ENCODE peak calls at places on chromosomes 7 and 10, in seven cellular contexts. One of them, this sample, is unnamed. For H3K27me3, the result is how much of the 10 kb centered on the place peaks cover.

GRCh38 chr7:103851357-103851756 is 138.1 kb downstream of the RELN start:
- DNase-seq in dorsolateral prefrontal cortex: no peak
- DNase-seq in keratinocyte: no peak
- DNase-seq in tibial nerve: no peak
- DNase-seq in breast epithelium: no peak
- DNase-seq in IMR-90: peak
- DNase-seq in RWPE2: no peak
- DNase-seq in this sample: no peak

GRCh38 chr10:73263948-73264347 is 11.5 kb upstream of the MRPS16 start:
- DNase-seq in dorsolateral prefrontal cortex: no peak
- DNase-seq in keratinocyte: no peak
- DNase-seq in tibial nerve: no peak
- DNase-seq in breast epithelium: no peak
- DNase-seq in IMR-90: peak
- DNase-seq in RWPE2: no peak
- DNase-seq in this sample: no peak

GRCh38 chr7:961546-962400 is 7.3 kb upstream of the ADAP1 start:
- DNase-seq in dorsolateral prefrontal cortex: no peak
- DNase-seq in keratinocyte: no peak
- DNase-seq in tibial nerve: no peak
- DNase-seq in breast epithelium: peak
- DNase-seq in IMR-90: no peak
- DNase-seq in RWPE2: peak
- DNase-seq in this sample: peak

GRCh38 chr10:110337906-110338305 is 33.2 kb upstream of the SMNDC1 start:
- DNase-seq in dorsolateral prefrontal cortex: no peak
- DNase-seq in keratinocyte: no peak
- DNase-seq in tibial nerve: no peak
- DNase-seq in breast epithelium: no peak
- DNase-seq in IMR-90: peak
- DNase-seq in RWPE2: no peak
- DNase-seq in this sample: no peak

GRCh38 chr10:22978287-22978686 is 50.4 kb downstream of the ARMC3 start:
- DNase-seq in dorsolateral prefrontal cortex: no peak
- DNase-seq in keratinocyte: no peak
- DNase-seq in tibial nerve: no peak
- DNase-seq in breast epithelium: no peak
- DNase-seq in IMR-90: no peak
- DNase-seq in RWPE2: no peak
- DNase-seq in this sample: no peak

GRCh38 chr7:70777251-70777650 is 354.7 kb upstream of the GALNT17 start:
- DNase-seq in dorsolateral prefrontal cortex: no peak
- DNase-seq in keratinocyte: no peak
- DNase-seq in tibial nerve: no peak
- DNase-seq in breast epithelium: no peak
- DNase-seq in IMR-90: no peak
- DNase-seq in RWPE2: no peak
- DNase-seq in this sample: no peak

GRCh38 chr10:24723788-24724380 is at the start of gene ARHGAP21:
- DNase-seq in dorsolateral prefrontal cortex: peak
- DNase-seq in keratinocyte: no peak
- DNase-seq in tibial nerve: peak
- DNase-seq in breast epithelium: peak
- DNase-seq in IMR-90: peak
- DNase-seq in RWPE2: peak
- DNase-seq in this sample: peak

GRCh38 chr10:69800109-69800508 is 1.6 kb upstream of the COL13A1 start:
- DNase-seq in dorsolateral prefrontal cortex: no peak
- DNase-seq in keratinocyte: peak
- DNase-seq in tibial nerve: no peak
- DNase-seq in breast epithelium: no peak
- DNase-seq in IMR-90: peak
- DNase-seq in RWPE2: no peak
- DNase-seq in this sample: no peak

GRCh38 chr10:11757452-11757819 is 15.3 kb downstream of the ECHDC3 start:
- DNase-seq in dorsolateral prefrontal cortex: no peak
- DNase-seq in keratinocyte: peak
- DNase-seq in tibial nerve: no peak
- DNase-seq in breast epithelium: no peak
- DNase-seq in IMR-90: peak
- DNase-seq in RWPE2: peak
- DNase-seq in this sample: peak

GRCh38 chr7:114214454-114214853 is 200.2 kb upstream of the FOXP2 start:
- DNase-seq in dorsolateral prefrontal cortex: no peak
- DNase-seq in keratinocyte: no peak
- DNase-seq in tibial nerve: no peak
- DNase-seq in breast epithelium: no peak
- DNase-seq in IMR-90: no peak
- DNase-seq in RWPE2: no peak
- DNase-seq in this sample: no peak

GRCh38 chr7:101527844-101528667 is 101.0 kb downstream of the MYL10 start:
- DNase-seq in dorsolateral prefrontal cortex: peak
- DNase-seq in keratinocyte: no peak
- DNase-seq in tibial nerve: no peak
- DNase-seq in breast epithelium: no peak
- DNase-seq in IMR-90: peak
- DNase-seq in RWPE2: no peak
- DNase-seq in this sample: peak

GRCh38 chr7:74587435-74588126 is 69.9 kb upstream of the GTF2I start:
- DNase-seq in dorsolateral prefrontal cortex: peak
- DNase-seq in keratinocyte: no peak
- DNase-seq in tibial nerve: peak
- DNase-seq in breast epithelium: peak
- DNase-seq in IMR-90: peak
- DNase-seq in RWPE2: peak
- DNase-seq in this sample: no peak

GRCh38 chr10:78171633-78172032 is 138.0 kb downstream of the RPS24 start:
- DNase-seq in dorsolateral prefrontal cortex: no peak
- DNase-seq in keratinocyte: no peak
- DNase-seq in tibial nerve: no peak
- DNase-seq in breast epithelium: no peak
- DNase-seq in IMR-90: no peak
- DNase-seq in RWPE2: no peak
- DNase-seq in this sample: no peak

GRCh38 chr10:72276013-72276387 is 2.3 kb downstream of the DDIT4 start:
- DNase-seq in dorsolateral prefrontal cortex: no peak
- DNase-seq in keratinocyte: no peak
- DNase-seq in tibial nerve: no peak
- DNase-seq in breast epithelium: peak
- DNase-seq in IMR-90: no peak
- DNase-seq in RWPE2: peak
- DNase-seq in this sample: peak

GRCh38 chr7:141702047-141702567 is at the start of gene DENND11:
- DNase-seq in dorsolateral prefrontal cortex: no peak
- DNase-seq in keratinocyte: no peak
- DNase-seq in tibial nerve: no peak
- DNase-seq in breast epithelium: no peak
- DNase-seq in IMR-90: peak
- DNase-seq in RWPE2: no peak
- DNase-seq in this sample: peak

GRCh38 chr7:103648135-103648534 is 202.1 kb upstream of the SLC26A5 start:
- DNase-seq in dorsolateral prefrontal cortex: no peak
- DNase-seq in keratinocyte: no peak
- DNase-seq in tibial nerve: no peak
- DNase-seq in breast epithelium: no peak
- DNase-seq in IMR-90: no peak
- DNase-seq in RWPE2: no peak
- DNase-seq in this sample: no peak

GRCh38 chr10:66627156-66627555 is 298.7 kb upstream of the LRRTM3 start:
- DNase-seq in dorsolateral prefrontal cortex: no peak
- DNase-seq in keratinocyte: no peak
- DNase-seq in tibial nerve: no peak
- DNase-seq in breast epithelium: no peak
- DNase-seq in IMR-90: no peak
- DNase-seq in RWPE2: no peak
- DNase-seq in this sample: no peak

GRCh38 chr7:157466473-157467261 is 129.9 kb downstream of the DNAJB6 start:
- DNase-seq in dorsolateral prefrontal cortex: no peak
- DNase-seq in keratinocyte: no peak
- DNase-seq in tibial nerve: no peak
- DNase-seq in breast epithelium: no peak
- DNase-seq in IMR-90: no peak
- DNase-seq in RWPE2: no peak
- DNase-seq in this sample: no peak

GRCh38 chr10:20630092-20630643 is 266.9 kb downstream of the NEBL start:
- DNase-seq in dorsolateral prefrontal cortex: no peak
- DNase-seq in keratinocyte: peak
- DNase-seq in tibial nerve: no peak
- DNase-seq in breast epithelium: no peak
- DNase-seq in IMR-90: no peak
- DNase-seq in RWPE2: no peak
- DNase-seq in this sample: no peak

GRCh38 chr7:102215281-102215680 is 71.4 kb upstream of the SH2B2 start:
- DNase-seq in dorsolateral prefrontal cortex: no peak
- DNase-seq in keratinocyte: no peak
- DNase-seq in tibial nerve: no peak
- DNase-seq in breast epithelium: no peak
- DNase-seq in IMR-90: no peak
- DNase-seq in RWPE2: no peak
- DNase-seq in this sample: no peak

GRCh38 chr10:22246680-22247391 is 29.0 kb upstream of the EBLN1 start:
- DNase-seq in dorsolateral prefrontal cortex: no peak
- DNase-seq in keratinocyte: peak
- DNase-seq in tibial nerve: no peak
- DNase-seq in breast epithelium: no peak
- DNase-seq in IMR-90: peak
- DNase-seq in RWPE2: no peak
- DNase-seq in this sample: no peak

GRCh38 chr7:143347950-143348349 is 14.6 kb downstream of the FAM131B start:
- DNase-seq in dorsolateral prefrontal cortex: no peak
- DNase-seq in keratinocyte: no peak
- DNase-seq in tibial nerve: no peak
- DNase-seq in breast epithelium: no peak
- DNase-seq in IMR-90: no peak
- DNase-seq in RWPE2: no peak
- DNase-seq in this sample: no peak

GRCh38 chr7:143346018-143346417 is 16.5 kb downstream of the FAM131B start:
- DNase-seq in dorsolateral prefrontal cortex: no peak
- DNase-seq in keratinocyte: no peak
- DNase-seq in tibial nerve: no peak
- DNase-seq in breast epithelium: no peak
- DNase-seq in IMR-90: no peak
- DNase-seq in RWPE2: no peak
- DNase-seq in this sample: no peak

GRCh38 chr7:143341842-143342241 is 20.7 kb downstream of the FAM131B start:
- DNase-seq in dorsolateral prefrontal cortex: no peak
- DNase-seq in keratinocyte: no peak
- DNase-seq in tibial nerve: no peak
- DNase-seq in breast epithelium: no peak
- DNase-seq in IMR-90: no peak
- DNase-seq in RWPE2: no peak
- DNase-seq in this sample: no peak

GRCh38 chr7:143343596-143343995 is 18.9 kb downstream of the FAM131B start:
- DNase-seq in dorsolateral prefrontal cortex: no peak
- DNase-seq in keratinocyte: no peak
- DNase-seq in tibial nerve: no peak
- DNase-seq in breast epithelium: no peak
- DNase-seq in IMR-90: no peak
- DNase-seq in RWPE2: no peak
- DNase-seq in this sample: no peak

DNA sequence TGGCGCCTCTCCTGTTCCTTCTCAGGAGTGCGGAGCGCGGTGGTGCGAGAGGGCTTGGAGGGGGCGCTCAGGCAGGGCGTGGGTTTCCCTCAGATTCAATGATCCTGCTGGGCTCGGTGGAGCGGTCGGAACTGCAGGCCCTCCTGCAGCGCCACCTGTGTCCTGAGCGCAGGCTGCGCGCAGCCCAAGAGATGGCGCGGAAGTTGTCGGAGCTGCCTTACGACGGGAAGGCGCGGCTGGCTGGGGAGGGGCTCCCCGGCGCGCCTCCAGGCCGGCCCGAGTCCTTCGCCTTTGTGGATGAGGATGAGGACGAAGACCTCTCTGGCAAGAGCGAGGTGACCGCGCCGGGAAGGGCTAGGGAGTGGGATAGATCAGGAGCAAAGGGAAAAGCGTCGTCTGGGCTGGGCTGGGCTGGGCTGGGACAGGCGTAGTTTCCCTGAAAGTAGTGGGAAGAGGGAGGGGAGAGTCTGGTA is 17.0 kb downstream of the FAM131B start:
- DNase-seq in dorsolateral prefrontal cortex: no peak
- DNase-seq in keratinocyte: no peak
- DNase-seq in tibial nerve: no peak
- DNase-seq in breast epithelium: no peak
- DNase-seq in IMR-90: peak
- DNase-seq in RWPE2: no peak
- DNase-seq in this sample: peak
- TF ChIP-seq CTCF in dorsolateral prefrontal cortex: peak
- TF ChIP-seq CTCF in keratinocyte: peak
- TF ChIP-seq CTCF in tibial nerve: peak
- TF ChIP-seq CTCF in breast epithelium: peak
- TF ChIP-seq CTCF in IMR-90: peak
- TF ChIP-seq CTCF in RWPE2: peak
- TF ChIP-seq CTCF in this sample: peak

GRCh38 chr7:7581531-7582179 is 15.0 kb downstream of the MIOS start:
- DNase-seq in dorsolateral prefrontal cortex: no peak
- DNase-seq in keratinocyte: no peak
- DNase-seq in tibial nerve: no peak
- DNase-seq in breast epithelium: no peak
- DNase-seq in IMR-90: no peak
- DNase-seq in RWPE2: no peak
- DNase-seq in this sample: no peak
- H3K27ac ChIP-seq in dorsolateral prefrontal cortex: no peak
- H3K27ac ChIP-seq in keratinocyte: no peak
- H3K27ac ChIP-seq in tibial nerve: no peak
- H3K27ac ChIP-seq in breast epithelium: no peak
- H3K27ac ChIP-seq in IMR-90: no peak
- H3K27ac ChIP-seq in RWPE2: no peak
- H3K27ac ChIP-seq in this sample: no peak

DNA sequence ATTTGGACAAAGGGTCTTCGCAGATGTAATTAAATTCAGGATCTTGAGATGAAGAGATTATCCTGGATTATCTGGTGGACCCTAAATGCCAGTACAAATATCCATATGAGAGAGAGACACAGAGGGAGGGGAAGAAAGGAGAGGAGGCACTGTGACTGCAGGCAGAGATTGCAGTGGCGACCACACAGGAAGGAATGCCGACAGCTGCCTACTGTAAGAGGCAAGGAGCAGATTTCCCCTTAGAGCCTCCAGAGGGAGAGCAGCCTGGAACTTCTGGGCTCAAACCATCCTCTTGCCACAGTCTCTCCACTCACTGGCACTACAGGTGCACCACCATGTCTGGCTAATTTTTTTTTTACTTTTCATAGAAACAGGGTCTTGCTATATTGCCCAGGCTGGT is 152.3 kb downstream of the SDK1 start:
- DNase-seq in dorsolateral prefrontal cortex: no peak
- DNase-seq in keratinocyte: no peak
- DNase-seq in tibial nerve: no peak
- DNase-seq in breast epithelium: no peak
- DNase-seq in IMR-90: peak
- DNase-seq in RWPE2: no peak
- DNase-seq in this sample: no peak
- H3K27me3 ChIP-seq in dorsolateral prefrontal cortex: under half
- H3K27me3 ChIP-seq in keratinocyte: under half
- H3K27me3 ChIP-seq in tibial nerve: under half
- H3K27me3 ChIP-seq in breast epithelium: under half
- H3K27me3 ChIP-seq in IMR-90: under half
- H3K27me3 ChIP-seq in RWPE2: under half
- H3K27me3 ChIP-seq in this sample: under half

DNA sequence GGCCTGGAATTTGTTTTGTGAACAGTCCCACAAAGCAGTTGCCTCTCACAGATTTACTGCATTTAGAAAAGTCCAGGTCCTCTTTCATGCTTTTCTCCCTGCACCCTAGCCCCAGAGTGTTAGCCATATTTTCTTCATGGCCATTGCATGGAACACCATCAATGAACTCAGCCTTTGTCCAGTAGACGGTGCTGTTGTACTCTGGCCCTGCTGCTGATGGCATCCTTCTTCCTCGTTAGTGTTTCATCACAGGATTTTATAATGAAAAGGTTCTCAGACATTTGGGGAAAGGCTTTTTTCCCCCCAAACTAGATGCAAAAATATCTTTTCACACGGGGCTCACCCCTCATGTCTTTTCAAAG is 93.0 kb upstream of the SLC25A13 start:
- DNase-seq in dorsolateral prefrontal cortex: no peak
- DNase-seq in keratinocyte: no peak
- DNase-seq in tibial nerve: no peak
- DNase-seq in breast epithelium: no peak
- DNase-seq in IMR-90: peak
- DNase-seq in RWPE2: no peak
- DNase-seq in this sample: peak
- TF ChIP-seq CTCF in dorsolateral prefrontal cortex: peak
- TF ChIP-seq CTCF in keratinocyte: peak
- TF ChIP-seq CTCF in tibial nerve: peak
- TF ChIP-seq CTCF in breast epithelium: peak
- TF ChIP-seq CTCF in IMR-90: peak
- TF ChIP-seq CTCF in RWPE2: peak
- TF ChIP-seq CTCF in this sample: peak